ENCODE peak calls at places on chromosomes 7 and 10, in five cellular contexts. L is tibial artery, M is stomach, Q is cardiac muscle cell, U is psoas muscle. X is an unnamed sample.

GRCh38 chr7:102468416-102469350 is 3.9 kb downstream of the LRWD1 start:
- DNase-seq in M (no peak), Q (no peak), L (no peak), U (peak; percentile 60), X (no peak)

GRCh38 chr7:75920431-75921161 is 5.6 kb downstream of the POR start:
- DNase-seq in M (peak; percentile 47), Q (no peak), L (no peak), U (peak; percentile 69), X (no peak)

GRCh38 chr10:15627617-15628196 is 92.0 kb downstream of the ITGA8 start:
- DNase-seq in M (no peak), Q (no peak), U (no peak), L (no peak), X (no peak)

GRCh38 chr7:107622429-107622828 is 38.2 kb upstream of the SLC26A4 start:
- DNase-seq in M (no peak), U (no peak), L (no peak), Q (no peak), X (no peak)

GRCh38 chr7:16712916-16713315 is 40.6 kb upstream of the TSPAN13 start:
- DNase-seq in L (no peak), M (no peak), Q (no peak), U (no peak), X (no peak)

GRCh38 chr10:12703813-12704212 is 297.7 kb downstream of the CCDC3 start:
- DNase-seq in U (no peak), Q (no peak), L (no peak), M (no peak), X (no peak)

GRCh38 chr10:47190802-47191450 is 109.1 kb upstream of the GDF10 start:
- DNase-seq in Q (no peak), M (no peak), U (no peak), L (no peak), X (no peak)

GRCh38 chr10:90930070-90930837 is 9.4 kb upstream of the ANKRD1 start:
- DNase-seq in Q (peak; percentile 81), L (no peak), U (no peak), M (no peak), X (no peak)

GRCh38 chr7:47153076-47153475 is 428.8 kb downstream of the TNS3 start:
- DNase-seq in M (no peak), Q (peak; percentile 29), L (peak; percentile 47), U (no peak), X (no peak)

GRCh38 chr10:127888526-127889312 is 4.0 kb downstream of the CLRN3 start:
- DNase-seq in M (no peak), U (no peak), L (no peak), Q (no peak), X (no peak)

GRCh38 chr7:129569326-129569725 is 42.2 kb upstream of the NRF1 start:
- DNase-seq in M (no peak), L (no peak), U (no peak), Q (no peak), X (no peak)

GRCh38 chr10:1348773-1349050 is 292.5 kb downstream of the WDR37 start:
- DNase-seq in U (no peak), Q (no peak), L (no peak), M (no peak), X (no peak)

GRCh38 chr10:13707156-13707881 is 120.6 kb downstream of the PRPF18 start:
- DNase-seq in Q (peak; percentile 74), M (peak; percentile 75), L (peak; percentile 81), U (peak; percentile 83), X (peak; percentile 90)

GRCh38 chr7:105906169-105906568 is 29.8 kb upstream of the ATXN7L1 start:
- DNase-seq in Q (no peak), U (no peak), L (no peak), M (no peak), X (no peak)

GRCh38 chr10:28592953-28593352 is 60.0 kb downstream of the WAC start:
- DNase-seq in L (no peak), Q (no peak), M (no peak), U (no peak), X (no peak)

GRCh38 chr10:7391748-7392147 is 19.1 kb downstream of the SFMBT2 start:
- DNase-seq in Q (no peak), L (no peak), U (no peak), M (no peak), X (no peak)

DNA sequence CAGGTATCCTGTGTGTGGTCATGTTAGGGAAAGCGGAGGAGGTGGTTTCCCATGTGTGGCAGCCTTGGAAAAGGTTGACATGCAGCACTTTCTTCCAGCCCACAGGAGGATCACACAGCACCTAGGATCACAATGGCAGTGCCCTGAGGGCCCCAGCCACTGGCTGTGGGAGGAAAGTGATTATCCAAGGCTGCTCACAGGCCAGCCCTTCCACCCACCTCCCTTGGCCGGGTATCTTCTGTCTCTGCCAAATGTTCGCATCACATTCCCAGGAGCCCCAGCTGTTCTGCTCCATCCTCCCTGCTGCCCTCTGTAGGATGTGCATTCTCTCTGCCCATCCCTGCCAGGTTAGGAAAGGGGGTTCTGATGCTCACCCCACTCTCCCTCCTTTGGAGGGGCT is 2.5 kb upstream of the MLXIPL start:
- DNase-seq in L (no peak), Q (no peak), U (no peak), M (no peak), X (no peak)
- TF ChIP-seq CTCF in L (no peak), Q (peak; percentile 25), U (no peak), M (no peak), X (no peak)

DNA sequence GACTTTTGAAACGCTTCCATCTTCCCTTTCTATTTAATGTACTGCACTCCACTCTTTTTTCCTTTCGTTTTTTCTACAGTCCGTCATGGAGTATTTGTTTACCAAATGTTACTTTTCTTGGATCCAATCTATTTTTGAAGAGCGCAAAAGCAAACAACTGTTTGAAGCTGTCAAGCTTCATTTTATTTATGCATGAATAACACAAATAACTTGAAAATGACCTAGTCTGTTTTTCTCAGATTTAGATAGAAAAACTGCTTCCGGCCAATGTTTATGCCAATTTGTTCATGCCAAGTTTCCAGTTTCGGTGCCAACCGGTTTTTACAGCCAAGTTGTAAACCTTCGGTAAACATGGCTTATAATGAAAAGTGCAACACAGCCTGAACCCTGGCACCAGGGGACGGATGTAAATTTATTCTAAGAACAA is 150.9 kb upstream of the KLF6 start:
- DNase-seq in Q (no peak), U (no peak), M (peak; percentile 80), L (peak; percentile 38), X (no peak)
- H3K27ac ChIP-seq in Q (no peak overlapping the region), U (peak overlapping the region; percentile 64), M (no peak overlapping the region), L (peak overlapping the region; percentile 81), X (peak overlapping the region; percentile 89)

GRCh38 chr10:111207525-111207924 is 130.7 kb downstream of the ADRA2A start:
- DNase-seq in U (no peak), Q (no peak), L (no peak), M (peak; percentile 50), X (no peak)
- TF ChIP-seq CTCF in U (peak; percentile 20), Q (no peak), L (no peak), M (peak; percentile 50), X (no peak)

GRCh38 chr10:61138728-61139127 is 194.7 kb upstream of the RHOBTB1 start:
- DNase-seq in M (no peak), L (no peak), U (no peak), Q (no peak), X (no peak)
- H3K27ac ChIP-seq in M (no peak overlapping the region), L (no peak overlapping the region), U (no peak overlapping the region), Q (no peak overlapping the region), X (no peak overlapping the region)

GRCh38 chr10:44033008-44033407 is 351.9 kb downstream of the CXCL12 start:
- DNase-seq in M (no peak), L (no peak), U (no peak), Q (no peak), X (no peak)

GRCh38 chr10:44030681-44031080 is 354.2 kb downstream of the CXCL12 start:
- DNase-seq in M (no peak), U (no peak), Q (no peak), L (no peak), X (no peak)

GRCh38 chr10:44028384-44029137 is 356.3 kb downstream of the CXCL12 start:
- DNase-seq in U (no peak), M (no peak), Q (no peak), L (no peak), X (no peak)

GRCh38 chr10:44032216-44032615 is 352.7 kb downstream of the CXCL12 start:
- DNase-seq in L (no peak), M (no peak), U (no peak), Q (no peak), X (no peak)

DNA sequence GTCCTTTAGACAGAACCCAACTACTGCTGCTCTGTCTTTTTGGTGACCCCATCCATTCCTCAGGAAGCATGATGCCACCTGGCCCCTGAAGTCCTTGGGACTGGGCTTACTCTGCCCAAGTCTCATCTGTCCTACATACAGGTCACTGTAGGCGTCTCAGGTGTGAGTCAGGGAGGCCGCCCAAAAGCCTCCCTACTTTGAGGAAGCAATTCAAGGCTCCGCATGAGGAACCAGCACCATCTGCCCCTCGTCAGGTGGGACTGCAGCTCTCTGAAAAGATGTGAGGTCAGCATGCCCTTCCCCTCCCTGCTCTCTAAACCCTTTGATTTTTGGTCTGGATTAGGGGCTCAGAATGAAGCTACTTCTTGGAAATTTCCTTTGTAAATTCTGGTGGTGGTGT is 354.8 kb downstream of the CXCL12 start:
- DNase-seq in U (no peak), L (no peak), Q (no peak), M (no peak), X (no peak)
- TF ChIP-seq CTCF in U (no peak), L (no peak), Q (no peak), M (no peak), X (no peak)

DNA sequence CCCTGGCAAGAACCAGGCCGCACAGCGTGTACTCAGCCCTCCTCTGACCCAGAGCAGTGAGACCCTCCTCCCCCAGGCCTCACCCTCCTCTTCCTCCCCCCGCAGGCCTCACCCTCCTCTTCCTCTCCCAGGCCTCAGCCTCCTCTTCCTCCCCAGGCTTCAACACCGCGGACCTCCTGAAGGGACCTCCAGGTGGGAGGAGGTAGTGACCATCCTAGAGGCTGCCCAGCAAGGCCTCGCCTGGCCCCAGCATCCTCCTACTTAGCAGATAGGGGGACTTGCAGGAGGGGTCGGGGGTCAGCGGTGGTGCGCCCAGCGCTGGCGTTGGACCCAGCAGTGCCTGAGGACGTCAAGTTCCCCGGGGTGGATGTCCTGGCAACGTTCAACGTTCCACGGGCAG is 270.8 kb downstream of the ELFN1 start:
- DNase-seq in Q (no peak), U (peak; percentile 49), L (no peak), M (no peak), X (no peak)
- H3K27ac ChIP-seq in Q (no peak overlapping the region), U (no peak overlapping the region), L (no peak overlapping the region), M (peak overlapping the region; percentile 32), X (no peak overlapping the region)